ENCODE peak calls at places on chromosomes 4 and X, in four cellular contexts. G is Panc1, Q is HAP-1, L is gastrocnemius medialis. O is an unnamed sample.

GRCh38 chr4:12679217-12679616 is 804.9 kb downstream of the RAB28 start:
- DNase-seq in G (no peak), Q (no peak), L (no peak), O (no peak)

GRCh38 chrX:144006811-144007210 is 122.9 kb downstream of the UBE2NL start:
- DNase-seq in G (peak; percentile 5), Q (no peak), L (no peak), O (no peak)

GRCh38 chrX:106484233-106484632 is 127.5 kb upstream of the RADX start:
- DNase-seq in G (no peak), Q (no peak), L (no peak), O (no peak)

GRCh38 chr4:74096265-74096980 is 2.6 kb downstream of the CXCL2 start:
- DNase-seq in G (no peak), Q (no peak), L (no peak), O (peak; percentile 3)

GRCh38 chr4:3673176-3673575 is 93.0 kb upstream of the ADRA2C start:
- DNase-seq in G (no peak), Q (no peak), L (no peak), O (no peak)

GRCh38 chr4:164621886-164622521 is 131.9 kb upstream of the SMIM31 start:
- DNase-seq in G (no peak), Q (no peak), L (no peak), O (no peak)

GRCh38 chr4:174669278-174669677 is 147.0 kb upstream of the HPGD start:
- DNase-seq in G (peak; percentile 55), Q (no peak), L (no peak), O (peak; percentile 88)

GRCh38 chr4:122131562-122132157 is 20.5 kb upstream of the BLTP1 start:
- DNase-seq in G (no peak), Q (no peak), L (no peak), O (no peak)

GRCh38 chrX:70254063-70254400 is 6.0 kb downstream of the P2RY4 start:
- DNase-seq in G (no peak), Q (no peak), L (no peak), O (no peak)

GRCh38 chr4:56871357-56871993 is 36.2 kb upstream of the REST start:
- DNase-seq in G (no peak), Q (peak; percentile 9), L (no peak), O (no peak)

GRCh38 chr4:5120468-5120867 is 69.2 kb downstream of the STK32B start:
- DNase-seq in G (no peak), Q (no peak), L (no peak), O (no peak)

GRCh38 chr4:82515705-82516104 is 46.1 kb downstream of the TMEM150C start:
- DNase-seq in G (no peak), Q (no peak), L (no peak), O (peak; percentile 86)

GRCh38 chr4:1050486-1051213 is 39.2 kb downstream of the FGFRL1 start:
- DNase-seq in G (no peak), Q (no peak), L (no peak), O (no peak)

GRCh38 chrX:113828470-113828869 is 755.4 kb upstream of the HTR2C start:
- DNase-seq in G (no peak), Q (no peak), L (no peak), O (no peak)

GRCh38 chr4:186557486-186557885 is 2.1 kb upstream of the MTNR1A start:
- DNase-seq in G (no peak), Q (no peak), L (no peak), O (peak; percentile 71)

GRCh38 chr4:8830611-8831200 is 40.9 kb downstream of the HMX1 start:
- DNase-seq in G (no peak), Q (no peak), L (no peak), O (no peak)

GRCh38 chrX:48530736-48531135 is 8.8 kb upstream of the TBC1D25 start:
- DNase-seq in G (no peak), Q (no peak), L (no peak), O (no peak)

GRCh38 chr4:72109959-72110497 is 78.2 kb downstream of the NPFFR2 start:
- DNase-seq in G (no peak), Q (no peak), L (no peak), O (no peak)

GRCh38 chrX:21207080-21207479 is 167.1 kb upstream of the CNKSR2 start:
- DNase-seq in G (no peak), Q (no peak), L (no peak), O (no peak)

GRCh38 chr4:183600189-183600685 is 58.7 kb downstream of the RWDD4 start:
- DNase-seq in G (no peak), Q (peak; percentile 25), L (no peak), O (peak; percentile 6)

GRCh38 chrX:46254623-46255022 is 290.6 kb downstream of the ZNF674 start:
- DNase-seq in G (no peak), Q (no peak), L (no peak), O (no peak)
- H3K4me3 ChIP-seq in G (no peak overlapping the region), Q (no peak overlapping the region), L (no peak overlapping the region), O (no peak overlapping the region)

GRCh38 chr4:87116230-87116629 is 104.2 kb downstream of the KLHL8 start:
- DNase-seq in G (no peak), Q (no peak), L (no peak), O (no peak)
- H3K4me3 ChIP-seq in G (no peak overlapping the region), Q (no peak overlapping the region), L (no peak overlapping the region), O (no peak overlapping the region)

DNA sequence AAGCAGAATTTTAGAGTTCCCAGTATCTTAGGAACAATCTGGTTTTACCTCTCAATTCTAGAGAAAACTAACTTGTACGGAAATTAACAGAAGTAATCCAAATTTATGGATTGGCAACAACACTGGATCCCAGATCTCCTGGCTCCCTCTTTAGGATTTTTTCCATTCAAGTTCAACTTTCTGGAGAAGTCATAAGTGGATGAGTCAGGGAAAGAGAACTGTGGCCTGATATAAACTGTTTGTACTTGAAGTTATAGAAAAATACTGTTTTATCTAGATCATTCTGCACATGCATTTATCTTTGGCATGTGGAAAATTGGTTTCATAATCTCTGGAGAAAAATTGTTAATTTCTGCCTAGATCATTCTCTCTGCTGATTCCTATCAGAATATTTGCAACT is 380.4 kb downstream of the PCDH7 start:
- DNase-seq in G (no peak), Q (no peak), L (no peak), O (no peak)
- H3K4me3 ChIP-seq in G (no peak overlapping the region), Q (no peak overlapping the region), L (no peak overlapping the region), O (no peak overlapping the region)

GRCh38 chr4:184994623-184995010 is 23.7 kb upstream of the HELT start:
- DNase-seq in G (no peak), Q (no peak), L (no peak), O (no peak)

GRCh38 chr4:184993243-184993642 is 25.0 kb upstream of the HELT start:
- DNase-seq in G (no peak), Q (no peak), L (no peak), O (no peak)

GRCh38 chr4:184991860-184992259 is 26.4 kb upstream of the HELT start:
- DNase-seq in G (no peak), Q (no peak), L (no peak), O (no peak)

GRCh38 chr4:184994010-184994622 is 24.2 kb upstream of the HELT start:
- DNase-seq in G (no peak), Q (no peak), L (no peak), O (no peak)

DNA sequence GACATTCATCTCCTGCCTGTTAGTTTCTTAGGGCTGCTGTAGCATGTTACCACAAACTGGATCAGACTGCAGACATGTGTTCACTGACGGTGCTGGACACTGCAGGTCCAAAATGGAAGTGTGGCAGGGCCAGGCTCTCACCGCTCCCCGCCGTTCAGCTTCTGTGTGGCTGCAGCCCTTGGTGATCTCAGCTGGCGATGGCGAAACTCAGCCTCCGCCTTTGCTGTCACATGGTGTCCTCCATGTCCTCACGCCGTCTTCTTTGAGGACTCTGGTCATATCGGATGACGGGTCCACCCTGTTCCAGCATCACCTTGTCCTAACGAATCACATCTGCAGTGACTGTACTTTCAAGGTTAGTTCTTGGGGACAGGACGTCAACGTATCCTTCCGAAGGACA is 25.9 kb upstream of the HELT start:
- DNase-seq in G (no peak), Q (no peak), L (no peak), O (no peak)
- H3K4me3 ChIP-seq in G (no peak overlapping the region), Q (no peak overlapping the region), L (no peak overlapping the region), O (no peak overlapping the region)

GRCh38 chr4:80173387-80173786 is 23.9 kb upstream of the PRDM8 start:
- DNase-seq in G (no peak), Q (no peak), L (no peak), O (peak; percentile 75)
- H3K4me3 ChIP-seq in G (no peak overlapping the region), Q (no peak overlapping the region), L (no peak overlapping the region), O (no peak overlapping the region)

DNA sequence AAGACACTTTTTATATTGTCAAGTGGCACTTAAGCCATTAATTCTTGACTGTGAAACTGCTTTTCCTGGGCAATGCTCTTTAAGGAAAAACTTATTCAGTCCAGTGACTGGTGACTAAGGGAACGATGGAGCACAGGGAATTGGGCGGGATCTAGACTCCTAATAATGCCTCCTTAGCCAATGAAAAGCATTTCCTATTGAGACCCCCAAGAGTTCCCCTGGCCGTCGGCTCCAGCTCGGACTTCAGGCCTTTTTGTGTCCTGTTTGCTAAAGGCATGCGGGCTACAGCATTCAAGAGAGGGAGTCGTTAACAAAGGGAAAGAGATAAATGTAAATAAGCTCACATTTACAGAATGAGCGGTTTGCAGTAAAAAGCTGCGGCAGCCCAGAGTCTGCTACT is at the start of gene LPAR4:
- DNase-seq in G (no peak), Q (no peak), L (no peak), O (no peak)
- H3K4me3 ChIP-seq in G (no peak within 1 kb of the TSS), Q (no peak within 1 kb of the TSS), L (peak within 1 kb of the TSS; percentile 17), O (peak within 1 kb of the TSS; percentile 54)

DNA sequence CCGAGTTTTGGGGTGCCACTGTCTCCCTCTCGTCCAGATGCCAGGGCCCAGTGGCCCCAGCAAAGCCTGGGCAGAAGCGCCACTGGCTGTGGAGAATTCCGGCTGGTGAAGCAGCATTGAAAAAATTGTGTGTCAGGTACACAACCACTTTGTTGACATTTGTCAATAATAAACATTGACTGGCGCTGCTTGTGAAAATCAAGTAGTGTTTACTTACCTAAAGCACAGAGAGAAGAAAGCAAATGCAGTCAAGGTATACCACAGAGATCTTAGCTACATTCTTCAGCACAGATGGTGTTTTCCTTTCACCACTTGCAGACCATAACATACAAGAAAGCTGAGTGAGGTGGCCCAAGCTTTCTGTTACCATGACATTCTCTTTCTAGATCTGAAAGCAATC is 14.5 kb upstream of the SLC7A11 start:
- DNase-seq in G (no peak), Q (no peak), L (no peak), O (no peak)
- H3K4me3 ChIP-seq in G (no peak overlapping the region), Q (no peak overlapping the region), L (no peak overlapping the region), O (no peak overlapping the region)

DNA sequence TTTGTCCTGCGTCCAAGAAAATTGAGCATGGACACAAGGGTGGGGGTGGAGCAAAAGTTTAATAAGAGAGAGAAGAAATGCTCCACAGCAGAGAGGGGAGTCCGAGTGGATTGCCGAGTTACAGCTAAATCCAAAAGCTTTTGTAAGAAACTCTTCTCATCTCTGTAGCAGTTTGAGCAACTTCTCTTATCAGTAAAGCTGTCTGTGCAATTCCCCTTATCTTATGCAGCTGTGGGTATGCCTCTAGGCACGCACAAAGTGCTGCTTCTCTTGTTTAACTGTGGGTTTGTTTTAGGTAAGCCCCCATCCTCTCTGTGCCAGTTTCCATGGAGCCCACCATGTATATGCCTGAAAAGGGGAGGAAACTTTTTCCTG is 44.8 kb downstream of the HMGB2 start:
- DNase-seq in G (no peak), Q (no peak), L (no peak), O (peak; percentile 6)
- H3K4me3 ChIP-seq in G (no peak overlapping the region), Q (no peak overlapping the region), L (no peak overlapping the region), O (no peak overlapping the region)

GRCh38 chrX:72027024-72027913 is 104.4 kb downstream of the RTL5 start:
- DNase-seq in G (no peak), Q (no peak), L (no peak), O (no peak)
- H3K4me3 ChIP-seq in G (no peak overlapping the region), Q (no peak overlapping the region), L (no peak overlapping the region), O (no peak overlapping the region)

O was measured in brain microvascular endothelial cell.